ENCODE peak calls at places on chromosome 15, in eight cellular contexts. W is HuH-7.5; D is activated T-helper 1 cell treated with Interleukin-2 at 50 U/mL for 16 hours; S is H4; E is caudate nucleus; Z is naive thymus-derived CD8-positive, alpha-beta T cell; F is cortex of kidney; V is Calu3. T is an unnamed sample.

GRCh38 chr15:87144775-87145174 is 1065.1 kb downstream of the AGBL1 start:
- DNase-seq in W (no peak), D (no peak), S (no peak), E (no peak), Z (no peak), F (no peak), V (no peak), T (no peak)

GRCh38 chr15:63891079-63891762 is 57.5 kb upstream of the HERC1 start:
- DNase-seq in W (peak; percentile 66), D (peak; percentile 51), S (peak; percentile 68), E (peak; percentile 69), Z (peak; percentile 65), F (no peak), V (peak; percentile 88), T (peak; percentile 73)

GRCh38 chr15:57356636-57357035 is 19.7 kb upstream of the CGNL1 start:
- DNase-seq in W (no peak), D (no peak), S (no peak), E (no peak), Z (no peak), F (no peak), V (no peak), T (no peak)

GRCh38 chr15:63506537-63507035 is 2.2 kb downstream of the USP3 start:
- DNase-seq in W (no peak), D (no peak), S (no peak), E (no peak), Z (peak; percentile 25), F (no peak), V (no peak), T (no peak)

GRCh38 chr15:57216288-57216687 is 160.0 kb upstream of the CGNL1 start:
- DNase-seq in W (no peak), D (no peak), S (peak; percentile 58), E (no peak), Z (no peak), F (no peak), V (no peak), T (no peak)

GRCh38 chr15:99343836-99344551 is 92.7 kb downstream of the LRRC28 start:
- DNase-seq in W (no peak), D (peak; percentile 5), S (peak; percentile 19), E (no peak), Z (peak; percentile 60), F (no peak), V (peak; percentile 18), T (peak; percentile 26)

GRCh38 chr15:93212578-93212977 is 123.6 kb upstream of the RGMA start:
- DNase-seq in W (no peak), D (no peak), S (no peak), E (no peak), Z (no peak), F (no peak), V (no peak), T (no peak)

GRCh38 chr15:78726870-78727551 is 84.3 kb downstream of the ADAMTS7 start:
- DNase-seq in W (no peak), D (no peak), S (peak; percentile 28), E (no peak), Z (no peak), F (no peak), V (peak; percentile 64), T (peak; percentile 83)

GRCh38 chr15:25175789-25176615 is 221.2 kb downstream of the SNRPN start:
- DNase-seq in W (no peak), D (no peak), S (no peak), E (no peak), Z (no peak), F (no peak), V (no peak), T (no peak)

GRCh38 chr15:100759698-100760356 is 119.8 kb upstream of the ALDH1A3 start:
- DNase-seq in W (no peak), D (no peak), S (peak; percentile 73), E (no peak), Z (no peak), F (no peak), V (no peak), T (no peak)

GRCh38 chr15:95990833-95991232 is 339.7 kb upstream of the NR2F2 start:
- DNase-seq in W (no peak), D (no peak), S (peak; percentile 14), E (no peak), Z (no peak), F (no peak), V (no peak), T (no peak)

GRCh38 chr15:98067339-98067738 is 106.8 kb downstream of the ARRDC4 start:
- DNase-seq in W (no peak), D (no peak), S (no peak), E (no peak), Z (no peak), F (no peak), V (no peak), T (no peak)

GRCh38 chr15:71768184-71768583 is 42.2 kb upstream of the NR2E3 start:
- DNase-seq in W (no peak), D (no peak), S (no peak), E (no peak), Z (no peak), F (no peak), V (no peak), T (no peak)

GRCh38 chr15:52350423-52350822 is 54.8 kb upstream of the MYO5C start:
- DNase-seq in W (no peak), D (no peak), S (no peak), E (no peak), Z (no peak), F (no peak), V (no peak), T (no peak)

GRCh38 chr15:78540135-78540954 is at the start of gene PSMA4:
- DNase-seq in W (peak; percentile 94), D (peak; percentile 92), S (peak; percentile 79), E (peak; percentile 91), Z (peak; percentile 96), F (peak; percentile 50), V (peak; percentile 95), T (peak; percentile 97)

GRCh38 chr15:95280711-95281110 is 1049.3 kb downstream of the MCTP2 start:
- DNase-seq in W (no peak), D (no peak), S (no peak), E (no peak), Z (no peak), F (no peak), V (no peak), T (no peak)

GRCh38 chr15:58484794-58485600 is 53.2 kb downstream of the LIPC start:
- DNase-seq in W (no peak), D (peak; percentile 20), S (no peak), E (no peak), Z (peak; percentile 63), F (no peak), V (no peak), T (no peak)

GRCh38 chr15:75307778-75308390 is 25.2 kb downstream of the GOLGA6D start:
- DNase-seq in W (peak; percentile 94), D (no peak), S (peak; percentile 72), E (no peak), Z (peak; percentile 7), F (no peak), V (peak; percentile 87), T (peak; percentile 81)

GRCh38 chr15:33149919-33150318 is 44.6 kb downstream of the FMN1 start:
- DNase-seq in W (no peak), D (no peak), S (peak; percentile 70), E (no peak), Z (no peak), F (no peak), V (no peak), T (no peak)

GRCh38 chr15:29102911-29103824 is 166.5 kb downstream of the NSMCE3 start:
- DNase-seq in W (no peak), D (no peak), S (no peak), E (no peak), Z (no peak), F (no peak), V (no peak), T (no peak)

GRCh38 chr15:32856753-32857152 is 138.9 kb downstream of the GREM1 start:
- DNase-seq in W (no peak), D (no peak), S (peak; percentile 21), E (no peak), Z (no peak), F (no peak), V (no peak), T (no peak)

GRCh38 chr15:40471778-40472130 is 970 bp downstream of the CHST14 start:
- DNase-seq in W (no peak), D (no peak), S (no peak), E (no peak), Z (no peak), F (no peak), V (peak; percentile 30), T (no peak)

GRCh38 chr15:96408591-96409183 is 78.2 kb downstream of the NR2F2 start:
- DNase-seq in W (no peak), D (no peak), S (no peak), E (no peak), Z (no peak), F (no peak), V (no peak), T (no peak)

GRCh38 chr15:72491768-72492167 is 17.6 kb downstream of the ARIH1 start:
- DNase-seq in W (no peak), D (no peak), S (peak; percentile 15), E (no peak), Z (no peak), F (no peak), V (no peak), T (no peak)

GRCh38 chr15:78316211-78317077 is 17.0 kb upstream of the SKIC8 start:
- DNase-seq in W (no peak), D (no peak), S (no peak), E (peak; percentile 10), Z (no peak), F (no peak), V (no peak), T (no peak)

GRCh38 chr15:49370782-49371181 is 52.3 kb upstream of the FGF7 start:
- DNase-seq in W (no peak), D (no peak), S (peak; percentile 9), E (no peak), Z (no peak), F (no peak), V (no peak), T (no peak)

GRCh38 chr15:94041731-94042130 is 189.6 kb upstream of the MCTP2 start:
- DNase-seq in W (no peak), D (no peak), S (no peak), E (no peak), Z (no peak), F (no peak), V (no peak), T (no peak)

GRCh38 chr15:25345943-25346342 is 92.9 kb downstream of the UBE3A start:
- DNase-seq in W (no peak), D (no peak), S (peak; percentile 39), E (peak; percentile 16), Z (no peak), F (no peak), V (no peak), T (no peak)

GRCh38 chr15:25508369-25509002 is 69.7 kb upstream of the UBE3A start:
- DNase-seq in W (no peak), D (no peak), S (peak; percentile 10), E (no peak), Z (peak; percentile 21), F (no peak), V (no peak), T (peak; percentile 8)

GRCh38 chr15:29139540-29140459 is 129.8 kb downstream of the NSMCE3 start:
- DNase-seq in W (peak; percentile 78), D (peak; percentile 37), S (peak; percentile 19), E (peak; percentile 35), Z (peak; percentile 62), F (no peak), V (peak; percentile 19), T (peak; percentile 81)

GRCh38 chr15:81023483-81024264 is 23.0 kb downstream of the TLNRD1 start:
- DNase-seq in W (no peak), D (no peak), S (no peak), E (peak; percentile 17), Z (no peak), F (no peak), V (no peak), T (no peak)

GRCh38 chr15:99335508-99335907 is 84.2 kb downstream of the LRRC28 start:
- DNase-seq in W (no peak), D (no peak), S (no peak), E (no peak), Z (no peak), F (no peak), V (no peak), T (no peak)

GRCh38 chr15:91243806-91244205 is 143.7 kb downstream of the SV2B start:
- DNase-seq in W (no peak), D (no peak), S (no peak), E (no peak), Z (no peak), F (no peak), V (no peak), T (no peak)

GRCh38 chr15:90106522-90107117 is 4.4 kb upstream of the IDH2 start:
- DNase-seq in W (no peak), D (no peak), S (peak; percentile 39), E (no peak), Z (no peak), F (no peak), V (peak; percentile 56), T (no peak)